ENCODE peak calls at places on chromosomes 5 and 9, in five cellular contexts. D is cardiac muscle cell, Z is neuronal stem cell, X is tibial nerve, T is tibial artery. E is an unnamed sample. For H3K9me3 and H3K36me3, the result is how much of the 10 kb centered on the place peaks cover.

GRCh38 chr5:127572930-127573329 is 55.5 kb downstream of the PRRC1 start:
- DNase-seq in D (no peak), Z (no peak), X (no peak), T (no peak), E (no peak)

GRCh38 chr5:128815201-128815600 is 150.1 kb upstream of the SLC27A6 start:
- DNase-seq in D (peak), Z (no peak), X (no peak), T (no peak), E (no peak)

GRCh38 chr9:134687556-134687955 is 46.0 kb downstream of the COL5A1 start:
- DNase-seq in D (no peak), Z (no peak), X (no peak), T (no peak), E (no peak)

GRCh38 chr5:58466939-58467338 is 7.1 kb upstream of the PLK2 start:
- DNase-seq in D (no peak), Z (no peak), X (no peak), T (no peak), E (peak)

GRCh38 chr9:99465231-99465891 is 243.3 kb downstream of the SEC61B start:
- DNase-seq in D (no peak), Z (no peak), X (no peak), T (no peak), E (no peak)

GRCh38 chr9:37464426-37465248 is 613 bp downstream of the ZBTB5 start:
- DNase-seq in D (peak), Z (no peak), X (peak), T (peak), E (peak)

GRCh38 chr9:35687306-35687705 is 2.4 kb downstream of the TPM2 start:
- DNase-seq in D (peak), Z (no peak), X (no peak), T (no peak), E (no peak)

GRCh38 chr5:32505718-32506117 is 61.2 kb upstream of the ZFR start:
- DNase-seq in D (no peak), Z (no peak), X (no peak), T (no peak), E (peak)

GRCh38 chr5:122508623-122509022 is 196.6 kb downstream of the SNCAIP start:
- DNase-seq in D (no peak), Z (no peak), X (no peak), T (no peak), E (no peak)

GRCh38 chr5:14445581-14446290 is 135.9 kb upstream of the OTULINL start:
- DNase-seq in D (peak), Z (peak), X (peak), T (no peak), E (no peak)

GRCh38 chr5:65832603-65833228 is 93.7 kb upstream of the ERBIN start:
- DNase-seq in D (no peak), Z (no peak), X (no peak), T (no peak), E (no peak)

GRCh38 chr5:127601601-127602000 is 47.3 kb upstream of the CTXN3 start:
- DNase-seq in D (no peak), Z (no peak), X (no peak), T (no peak), E (no peak)

GRCh38 chr9:124624735-124624992 is 117.5 kb upstream of the NR5A1 start:
- DNase-seq in D (no peak), Z (no peak), X (no peak), T (no peak), E (no peak)

GRCh38 chr5:139678751-139679750 is 30.9 kb downstream of the CXXC5 start:
- DNase-seq in D (no peak), Z (no peak), X (no peak), T (no peak), E (peak)

GRCh38 chr5:170907758-170908157 is 45.9 kb downstream of the RANBP17 start:
- DNase-seq in D (no peak), Z (no peak), X (no peak), T (no peak), E (no peak)

GRCh38 chr5:141513627-141514329 is 24.9 kb downstream of the PCDHGC5 start:
- DNase-seq in D (peak), Z (peak), X (peak), T (peak), E (peak)

GRCh38 chr9:131096490-131097258 is at the start of gene AIF1L:
- DNase-seq in D (peak), Z (peak), X (no peak), T (peak), E (peak)

GRCh38 chr5:179601871-179602625 is 21.4 kb downstream of the HNRNPH1 start:
- DNase-seq in D (no peak), Z (no peak), X (no peak), T (no peak), E (no peak)

GRCh38 chr5:2506603-2507002 is 244.9 kb downstream of the IRX2 start:
- DNase-seq in D (no peak), Z (no peak), X (no peak), T (no peak), E (no peak)

GRCh38 chr9:114304416-114305188 is 18.3 kb upstream of the ORM1 start:
- DNase-seq in D (no peak), Z (no peak), X (no peak), T (peak), E (no peak)

GRCh38 chr5:17355585-17356346 is 138.3 kb downstream of the BASP1 start:
- DNase-seq in D (no peak), Z (no peak), X (no peak), T (no peak), E (peak)

GRCh38 chr5:127434588-127434987 is 82.9 kb upstream of the PRRC1 start:
- DNase-seq in D (no peak), Z (no peak), X (no peak), T (no peak), E (no peak)

GRCh38 chr9:100064872-100065581 is 33.8 kb downstream of the ERP44 start:
- DNase-seq in D (no peak), Z (no peak), X (no peak), T (no peak), E (peak)

GRCh38 chr5:156706631-156707030 is 143.5 kb upstream of the PPP1R2B start:
- DNase-seq in D (no peak), Z (no peak), X (no peak), T (no peak), E (no peak)

GRCh38 chr5:148805323-148806290 is 20.8 kb upstream of the ADRB2 start:
- DNase-seq in D (peak), Z (no peak), X (no peak), T (no peak), E (peak)

GRCh38 chr9:133457233-133457632 is 2.5 kb upstream of the CACFD1 start:
- DNase-seq in D (no peak), Z (no peak), X (no peak), T (no peak), E (no peak)

GRCh38 chr5:64811050-64811640 is 42.4 kb downstream of the CWC27 start:
- DNase-seq in D (peak), Z (peak), X (no peak), T (no peak), E (no peak)

GRCh38 chr5:139088024-139088423 is 110.1 kb downstream of the SIL1 start:
- DNase-seq in D (no peak), Z (no peak), X (no peak), T (no peak), E (no peak)

GRCh38 chr5:149426931-149427330 is 47.8 kb upstream of the IL17B start:
- DNase-seq in D (no peak), Z (no peak), X (no peak), T (no peak), E (no peak)

GRCh38 chr5:179799644-179799973 is 5.8 kb downstream of the LTC4S start:
- DNase-seq in D (no peak), Z (no peak), X (no peak), T (no peak), E (no peak)

GRCh38 chr9:21750021-21750735 is 52.3 kb upstream of the MTAP start:
- DNase-seq in D (no peak), Z (no peak), X (no peak), T (no peak), E (peak)

GRCh38 chr5:74648835-74649286 is 8.3 kb upstream of the ENC1 start:
- DNase-seq in D (peak), Z (peak), X (no peak), T (no peak), E (no peak)

GRCh38 chr5:43104102-43104501 is 16.6 kb upstream of the ZNF131 start:
- DNase-seq in D (no peak), Z (no peak), X (no peak), T (no peak), E (peak)

GRCh38 chr9:124781967-124782660 is 5.2 kb downstream of the OLFML2A start:
- DNase-seq in D (no peak), Z (no peak), X (no peak), T (peak), E (no peak)

GRCh38 chr5:132832612-132833011 is 2.2 kb upstream of the SHROOM1 start:
- DNase-seq in D (no peak), Z (no peak), X (no peak), T (no peak), E (no peak)

GRCh38 chr9:136505406-136506403 is 22.9 kb upstream of the SEC16A start:
- DNase-seq in D (no peak), Z (no peak), X (no peak), T (no peak), E (no peak)

GRCh38 chr9:136506425-136506824 is 23.6 kb upstream of the SEC16A start:
- DNase-seq in D (no peak), Z (no peak), X (no peak), T (no peak), E (no peak)

GRCh38 chr9:136507992-136508375 is 25.1 kb upstream of the SEC16A start:
- DNase-seq in D (no peak), Z (no peak), X (no peak), T (no peak), E (no peak)

GRCh38 chr9:136508729-136509500 is 26.1 kb upstream of the SEC16A start:
- DNase-seq in D (no peak), Z (no peak), X (no peak), T (no peak), E (no peak)

DNA sequence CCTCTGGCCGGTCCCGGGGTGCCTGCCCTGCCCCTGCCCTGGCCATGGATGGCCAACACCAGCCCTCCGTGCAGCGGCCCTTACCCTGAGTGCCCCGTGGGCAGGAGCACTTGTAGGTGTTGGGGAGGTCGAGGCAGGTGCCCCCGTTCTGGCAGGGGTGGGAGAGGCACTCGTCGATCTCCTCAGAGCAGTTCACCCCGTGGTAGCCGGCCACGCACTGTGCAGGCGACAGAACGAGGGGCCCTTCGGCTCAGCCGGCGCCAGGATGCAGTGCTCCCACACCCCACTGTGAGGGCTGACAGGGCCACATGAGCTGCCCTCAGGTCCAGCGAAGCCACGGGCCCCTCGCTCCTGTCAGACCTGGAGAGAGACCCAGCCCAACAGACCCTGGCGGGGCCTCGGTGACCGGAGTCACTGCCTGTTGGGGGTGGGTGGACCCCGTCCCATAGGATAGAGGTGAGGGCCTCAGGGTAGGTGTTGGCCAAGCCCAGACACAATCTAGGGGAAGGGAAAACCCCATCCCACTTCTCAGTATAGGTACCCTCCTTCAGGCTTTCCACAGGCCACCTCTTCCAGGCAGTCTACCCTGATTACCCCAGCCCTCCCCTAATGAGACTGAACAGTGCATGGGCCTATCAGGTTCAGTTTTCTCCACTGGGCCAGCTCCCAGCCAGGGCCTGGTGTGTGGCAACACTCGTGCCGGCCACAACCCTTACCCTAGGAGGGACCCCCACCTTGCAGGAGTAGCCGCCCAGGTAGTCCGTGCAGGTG is 24.6 kb upstream of the SEC16A start:
- DNase-seq in D (no peak), Z (no peak), X (no peak), T (no peak), E (no peak)
- H3K9me3 ChIP-seq in D (under half), Z (under half), X (under half), T (under half), E (under half)

GRCh38 chr5:143128412-143129071 is 274.9 kb downstream of the NR3C1 start:
- DNase-seq in D (no peak), Z (no peak), X (no peak), T (no peak), E (no peak)

GRCh38 chr5:143124593-143124992 is 278.9 kb downstream of the NR3C1 start:
- DNase-seq in D (no peak), Z (no peak), X (no peak), T (no peak), E (no peak)

GRCh38 chr5:143129910-143130703 is 273.4 kb downstream of the NR3C1 start:
- DNase-seq in D (no peak), Z (no peak), X (no peak), T (no peak), E (no peak)

GRCh38 chr5:143129203-143129602 is 274.3 kb downstream of the NR3C1 start:
- DNase-seq in D (no peak), Z (no peak), X (no peak), T (no peak), E (no peak)

GRCh38 chr5:143126121-143127019 is 277.1 kb downstream of the NR3C1 start:
- DNase-seq in D (no peak), Z (no peak), X (no peak), T (no peak), E (no peak)
- H3K4me3 ChIP-seq in D (no peak), Z (no peak), X (no peak), T (no peak), E (no peak)

GRCh38 chr9:127232833-127233549 is 31.6 kb upstream of the GARNL3 start:
- DNase-seq in D (no peak), Z (no peak), X (no peak), T (no peak), E (no peak)
- H3K36me3 ChIP-seq in D (under half), Z (under half), X (under half), T (under half), E (under half)

GRCh38 chr9:111501648-111502047 is 17.5 kb upstream of the ECPAS start:
- DNase-seq in D (no peak), Z (no peak), X (no peak), T (no peak), E (no peak)
- H3K9me3 ChIP-seq in D (under half), Z (under half), X (under half), T (under half), E (under half)